ENCODE peak calls at places on chromosome 21, in eight cellular contexts. One of them, this sample, is unnamed.

GRCh38 chr21:35511298-35512162 is 462.4 kb upstream of the RUNX1 start:
- DNase-seq in adrenal gland: no peak
- DNase-seq in activated CD4-positive, alpha-beta T cell treated with anti-CD3 and anti-CD28 coated beads, Interleukin-2, amount 50 U/mL, for 1 hour: no peak
- DNase-seq in GM06990: no peak
- DNase-seq in T47D: no peak
- DNase-seq in pancreas: no peak
- DNase-seq in Daoy: peak; percentile 77
- DNase-seq in activated naive CD8-positive, alpha-beta T cell treated with anti-CD3 and anti-CD28 coated beads, Interleukin-2, amount 50 U/mL, for 24 hours: no peak
- DNase-seq in this sample: no peak

GRCh38 chr21:42032266-42032665 is 22.1 kb upstream of the ZBTB21 start:
- DNase-seq in activated CD4-positive, alpha-beta T cell treated with anti-CD3 and anti-CD28 coated beads, Interleukin-2, amount 50 U/mL, for 1 hour: no peak
- DNase-seq in adrenal gland: no peak
- DNase-seq in Daoy: no peak
- DNase-seq in activated naive CD8-positive, alpha-beta T cell treated with anti-CD3 and anti-CD28 coated beads, Interleukin-2, amount 50 U/mL, for 24 hours: no peak
- DNase-seq in pancreas: no peak
- DNase-seq in GM06990: no peak
- DNase-seq in T47D: no peak
- DNase-seq in this sample: no peak

GRCh38 chr21:25887166-25887565 is 152.4 kb downstream of the GABPA start:
- DNase-seq in Daoy: no peak
- DNase-seq in activated naive CD8-positive, alpha-beta T cell treated with anti-CD3 and anti-CD28 coated beads, Interleukin-2, amount 50 U/mL, for 24 hours: no peak
- DNase-seq in activated CD4-positive, alpha-beta T cell treated with anti-CD3 and anti-CD28 coated beads, Interleukin-2, amount 50 U/mL, for 1 hour: no peak
- DNase-seq in T47D: peak; percentile 19
- DNase-seq in GM06990: no peak
- DNase-seq in adrenal gland: no peak
- DNase-seq in pancreas: no peak
- DNase-seq in this sample: no peak

GRCh38 chr21:32304998-32305397 is 6.3 kb downstream of the MRAP start:
- DNase-seq in activated naive CD8-positive, alpha-beta T cell treated with anti-CD3 and anti-CD28 coated beads, Interleukin-2, amount 50 U/mL, for 24 hours: no peak
- DNase-seq in T47D: no peak
- DNase-seq in pancreas: no peak
- DNase-seq in activated CD4-positive, alpha-beta T cell treated with anti-CD3 and anti-CD28 coated beads, Interleukin-2, amount 50 U/mL, for 1 hour: no peak
- DNase-seq in GM06990: no peak
- DNase-seq in adrenal gland: no peak
- DNase-seq in Daoy: no peak
- DNase-seq in this sample: no peak

GRCh38 chr21:36035381-36035791 is 24.9 kb downstream of the SETD4 start:
- DNase-seq in GM06990: no peak
- DNase-seq in activated CD4-positive, alpha-beta T cell treated with anti-CD3 and anti-CD28 coated beads, Interleukin-2, amount 50 U/mL, for 1 hour: no peak
- DNase-seq in pancreas: no peak
- DNase-seq in T47D: no peak
- DNase-seq in adrenal gland: peak; percentile 28
- DNase-seq in Daoy: no peak
- DNase-seq in activated naive CD8-positive, alpha-beta T cell treated with anti-CD3 and anti-CD28 coated beads, Interleukin-2, amount 50 U/mL, for 24 hours: no peak
- DNase-seq in this sample: no peak

GRCh38 chr21:26112979-26113378 is 57.6 kb downstream of the APP start:
- DNase-seq in adrenal gland: no peak
- DNase-seq in activated naive CD8-positive, alpha-beta T cell treated with anti-CD3 and anti-CD28 coated beads, Interleukin-2, amount 50 U/mL, for 24 hours: no peak
- DNase-seq in GM06990: no peak
- DNase-seq in activated CD4-positive, alpha-beta T cell treated with anti-CD3 and anti-CD28 coated beads, Interleukin-2, amount 50 U/mL, for 1 hour: no peak
- DNase-seq in pancreas: peak; percentile 38
- DNase-seq in Daoy: no peak
- DNase-seq in T47D: no peak
- DNase-seq in this sample: no peak

GRCh38 chr21:44708213-44708865 is 3.0 kb downstream of the TSPEAR start:
- DNase-seq in GM06990: no peak
- DNase-seq in activated CD4-positive, alpha-beta T cell treated with anti-CD3 and anti-CD28 coated beads, Interleukin-2, amount 50 U/mL, for 1 hour: no peak
- DNase-seq in activated naive CD8-positive, alpha-beta T cell treated with anti-CD3 and anti-CD28 coated beads, Interleukin-2, amount 50 U/mL, for 24 hours: no peak
- DNase-seq in adrenal gland: peak; percentile 7
- DNase-seq in Daoy: no peak
- DNase-seq in pancreas: no peak
- DNase-seq in T47D: peak; percentile 10
- DNase-seq in this sample: no peak

GRCh38 chr21:41369105-41369914 is 7.5 kb downstream of the MX2 start:
- DNase-seq in activated CD4-positive, alpha-beta T cell treated with anti-CD3 and anti-CD28 coated beads, Interleukin-2, amount 50 U/mL, for 1 hour: peak; percentile 25
- DNase-seq in pancreas: no peak
- DNase-seq in activated naive CD8-positive, alpha-beta T cell treated with anti-CD3 and anti-CD28 coated beads, Interleukin-2, amount 50 U/mL, for 24 hours: peak; percentile 32
- DNase-seq in GM06990: peak; percentile 70
- DNase-seq in T47D: no peak
- DNase-seq in Daoy: no peak
- DNase-seq in adrenal gland: no peak
- DNase-seq in this sample: no peak

GRCh38 chr21:37072239-37072987 is 458 bp downstream of the PIGP start:
- DNase-seq in activated CD4-positive, alpha-beta T cell treated with anti-CD3 and anti-CD28 coated beads, Interleukin-2, amount 50 U/mL, for 1 hour: peak; percentile 67
- DNase-seq in activated naive CD8-positive, alpha-beta T cell treated with anti-CD3 and anti-CD28 coated beads, Interleukin-2, amount 50 U/mL, for 24 hours: no peak
- DNase-seq in T47D: peak; percentile 92
- DNase-seq in Daoy: peak; percentile 87
- DNase-seq in adrenal gland: peak; percentile 84
- DNase-seq in GM06990: no peak
- DNase-seq in pancreas: peak; percentile 82
- DNase-seq in this sample: peak; percentile 76

GRCh38 chr21:25421327-25422028 is 185.8 kb downstream of the MRPL39 start:
- DNase-seq in GM06990: peak; percentile 84
- DNase-seq in activated naive CD8-positive, alpha-beta T cell treated with anti-CD3 and anti-CD28 coated beads, Interleukin-2, amount 50 U/mL, for 24 hours: peak; percentile 56
- DNase-seq in adrenal gland: no peak
- DNase-seq in Daoy: peak; percentile 47
- DNase-seq in pancreas: no peak
- DNase-seq in activated CD4-positive, alpha-beta T cell treated with anti-CD3 and anti-CD28 coated beads, Interleukin-2, amount 50 U/mL, for 1 hour: peak; percentile 31
- DNase-seq in T47D: peak; percentile 35
- DNase-seq in this sample: peak; percentile 56

GRCh38 chr21:44368711-44369446 is 15.5 kb downstream of the TRPM2 start:
- DNase-seq in GM06990: no peak
- DNase-seq in activated naive CD8-positive, alpha-beta T cell treated with anti-CD3 and anti-CD28 coated beads, Interleukin-2, amount 50 U/mL, for 24 hours: no peak
- DNase-seq in pancreas: no peak
- DNase-seq in adrenal gland: peak; percentile 38
- DNase-seq in activated CD4-positive, alpha-beta T cell treated with anti-CD3 and anti-CD28 coated beads, Interleukin-2, amount 50 U/mL, for 1 hour: no peak
- DNase-seq in Daoy: peak; percentile 14
- DNase-seq in T47D: no peak
- DNase-seq in this sample: no peak

GRCh38 chr21:41589620-41590175 is 81.7 kb upstream of the TMPRSS2 start:
- DNase-seq in activated naive CD8-positive, alpha-beta T cell treated with anti-CD3 and anti-CD28 coated beads, Interleukin-2, amount 50 U/mL, for 24 hours: no peak
- DNase-seq in adrenal gland: no peak
- DNase-seq in Daoy: no peak
- DNase-seq in T47D: no peak
- DNase-seq in activated CD4-positive, alpha-beta T cell treated with anti-CD3 and anti-CD28 coated beads, Interleukin-2, amount 50 U/mL, for 1 hour: no peak
- DNase-seq in pancreas: no peak
- DNase-seq in GM06990: no peak
- DNase-seq in this sample: no peak

GRCh38 chr21:37908691-37909090 is 7.6 kb downstream of the KCNJ6 start:
- DNase-seq in T47D: no peak
- DNase-seq in Daoy: no peak
- DNase-seq in GM06990: no peak
- DNase-seq in activated CD4-positive, alpha-beta T cell treated with anti-CD3 and anti-CD28 coated beads, Interleukin-2, amount 50 U/mL, for 1 hour: no peak
- DNase-seq in activated naive CD8-positive, alpha-beta T cell treated with anti-CD3 and anti-CD28 coated beads, Interleukin-2, amount 50 U/mL, for 24 hours: no peak
- DNase-seq in adrenal gland: no peak
- DNase-seq in pancreas: no peak
- DNase-seq in this sample: no peak

GRCh38 chr21:46509760-46510159 is 51.1 kb downstream of the DIP2A start:
- DNase-seq in GM06990: no peak
- DNase-seq in activated CD4-positive, alpha-beta T cell treated with anti-CD3 and anti-CD28 coated beads, Interleukin-2, amount 50 U/mL, for 1 hour: no peak
- DNase-seq in adrenal gland: no peak
- DNase-seq in pancreas: peak; percentile 47
- DNase-seq in Daoy: peak; percentile 92
- DNase-seq in activated naive CD8-positive, alpha-beta T cell treated with anti-CD3 and anti-CD28 coated beads, Interleukin-2, amount 50 U/mL, for 24 hours: no peak
- DNase-seq in T47D: no peak
- DNase-seq in this sample: peak; percentile 32

GRCh38 chr21:41783476-41784150 is 16.8 kb upstream of the RIPK4 start:
- DNase-seq in activated CD4-positive, alpha-beta T cell treated with anti-CD3 and anti-CD28 coated beads, Interleukin-2, amount 50 U/mL, for 1 hour: no peak
- DNase-seq in activated naive CD8-positive, alpha-beta T cell treated with anti-CD3 and anti-CD28 coated beads, Interleukin-2, amount 50 U/mL, for 24 hours: no peak
- DNase-seq in pancreas: no peak
- DNase-seq in T47D: peak; percentile 96
- DNase-seq in GM06990: no peak
- DNase-seq in adrenal gland: no peak
- DNase-seq in Daoy: peak; percentile 98
- DNase-seq in this sample: no peak

GRCh38 chr21:46210378-46211136 is 18.0 kb downstream of the LSS start:
- DNase-seq in activated naive CD8-positive, alpha-beta T cell treated with anti-CD3 and anti-CD28 coated beads, Interleukin-2, amount 50 U/mL, for 24 hours: no peak
- DNase-seq in pancreas: no peak
- DNase-seq in T47D: peak; percentile 36
- DNase-seq in adrenal gland: no peak
- DNase-seq in GM06990: no peak
- DNase-seq in activated CD4-positive, alpha-beta T cell treated with anti-CD3 and anti-CD28 coated beads, Interleukin-2, amount 50 U/mL, for 1 hour: no peak
- DNase-seq in Daoy: no peak
- DNase-seq in this sample: no peak

GRCh38 chr21:15210235-15210678 is 145.5 kb upstream of the NRIP1 start:
- DNase-seq in activated naive CD8-positive, alpha-beta T cell treated with anti-CD3 and anti-CD28 coated beads, Interleukin-2, amount 50 U/mL, for 24 hours: no peak
- DNase-seq in activated CD4-positive, alpha-beta T cell treated with anti-CD3 and anti-CD28 coated beads, Interleukin-2, amount 50 U/mL, for 1 hour: no peak
- DNase-seq in GM06990: no peak
- DNase-seq in T47D: peak; percentile 98
- DNase-seq in Daoy: peak; percentile 7
- DNase-seq in pancreas: peak; percentile 13
- DNase-seq in adrenal gland: no peak
- DNase-seq in this sample: peak; percentile 22

GRCh38 chr21:29232601-29233541 is 65.9 kb upstream of the BACH1 start:
- DNase-seq in activated naive CD8-positive, alpha-beta T cell treated with anti-CD3 and anti-CD28 coated beads, Interleukin-2, amount 50 U/mL, for 24 hours: no peak
- DNase-seq in GM06990: no peak
- DNase-seq in pancreas: no peak
- DNase-seq in T47D: no peak
- DNase-seq in Daoy: peak; percentile 54
- DNase-seq in activated CD4-positive, alpha-beta T cell treated with anti-CD3 and anti-CD28 coated beads, Interleukin-2, amount 50 U/mL, for 1 hour: no peak
- DNase-seq in adrenal gland: no peak
- DNase-seq in this sample: no peak

GRCh38 chr21:35401476-35401875 is 352.4 kb upstream of the RUNX1 start:
- DNase-seq in Daoy: peak; percentile 58
- DNase-seq in T47D: no peak
- DNase-seq in adrenal gland: no peak
- DNase-seq in activated CD4-positive, alpha-beta T cell treated with anti-CD3 and anti-CD28 coated beads, Interleukin-2, amount 50 U/mL, for 1 hour: no peak
- DNase-seq in activated naive CD8-positive, alpha-beta T cell treated with anti-CD3 and anti-CD28 coated beads, Interleukin-2, amount 50 U/mL, for 24 hours: no peak
- DNase-seq in GM06990: no peak
- DNase-seq in pancreas: no peak
- DNase-seq in this sample: no peak

GRCh38 chr21:45974073-45975016 is 7.2 kb upstream of the COL6A1 start:
- DNase-seq in adrenal gland: no peak
- DNase-seq in activated naive CD8-positive, alpha-beta T cell treated with anti-CD3 and anti-CD28 coated beads, Interleukin-2, amount 50 U/mL, for 24 hours: no peak
- DNase-seq in T47D: no peak
- DNase-seq in GM06990: no peak
- DNase-seq in Daoy: peak; percentile 86
- DNase-seq in pancreas: no peak
- DNase-seq in activated CD4-positive, alpha-beta T cell treated with anti-CD3 and anti-CD28 coated beads, Interleukin-2, amount 50 U/mL, for 1 hour: no peak
- DNase-seq in this sample: no peak